ENCODE peak calls at places on chromosomes 3 and 15, in ten cellular contexts. I, V, T, X, Z, E, D, L, N and S are unnamed samples.

GRCh38 chr15:59688383-59688887 is 685 bp downstream of the BNIP2 start:
- DNase-seq in I (no peak), N (peak), Z (no peak), T (peak), E (no peak), V (no peak), L (peak), D (no peak), X (peak), S (no peak)

GRCh38 chr3:160953681-160954080 is 151.5 kb downstream of the B3GALNT1 start:
- DNase-seq in V (no peak), D (no peak), X (no peak), N (no peak), T (no peak), E (no peak), L (no peak), I (no peak), Z (no peak), S (no peak)

GRCh38 chr3:32283304-32283703 is 44.8 kb downstream of the CMTM8 start:
- DNase-seq in I (no peak), N (no peak), E (no peak), X (no peak), Z (no peak), L (no peak), D (no peak), T (no peak), V (no peak), S (no peak)

GRCh38 chr3:171797265-171797679 is 13.0 kb downstream of the PLD1 start:
- DNase-seq in E (no peak), V (no peak), Z (no peak), T (no peak), N (peak), D (no peak), L (no peak), X (no peak), I (no peak), S (no peak)

GRCh38 chr15:43903864-43904290 is 77.1 kb downstream of the WDR76 start:
- DNase-seq in Z (peak), I (peak), E (peak), L (no peak), X (peak), T (peak), V (peak), D (peak), N (peak), S (peak)

GRCh38 chr15:77391372-77391951 is 28.4 kb downstream of the PEAK1 start:
- DNase-seq in E (no peak), N (no peak), I (no peak), D (no peak), V (no peak), X (no peak), L (no peak), Z (no peak), T (no peak), S (no peak)

GRCh38 chr3:16883057-16883725 is 1.6 kb upstream of the PLCL2 start:
- DNase-seq in I (no peak), E (no peak), X (peak), D (no peak), V (no peak), Z (no peak), L (no peak), N (no peak), T (no peak), S (no peak)

GRCh38 chr15:39022532-39023305 is 458.1 kb upstream of the RASGRP1 start:
- DNase-seq in X (no peak), Z (no peak), D (no peak), N (no peak), E (no peak), I (no peak), L (no peak), V (no peak), T (no peak), S (no peak)

GRCh38 chr15:66195621-66196230 is 57.8 kb downstream of the MEGF11 start:
- DNase-seq in X (no peak), Z (no peak), E (no peak), T (no peak), I (no peak), V (no peak), D (no peak), L (no peak), N (no peak), S (no peak)

GRCh38 chr3:71266875-71267274 is 316.7 kb downstream of the FOXP1 start:
- DNase-seq in V (no peak), D (no peak), E (no peak), X (no peak), Z (no peak), T (no peak), I (no peak), N (peak), L (no peak), S (no peak)

GRCh38 chr3:138068579-138069174 is 46.7 kb downstream of the DZIP1L start:
- DNase-seq in D (peak), X (peak), T (peak), Z (peak), L (peak), E (peak), V (peak), I (peak), N (peak), S (peak)